ENCODE peak calls at places on chromosome 22, in eight cellular contexts. L, R, U, V, E, O, X and B are unnamed samples.

GRCh38 chr22:26431151-26431995 is 2.3 kb downstream of the ASPHD2 start:
- DNase-seq in V (no peak), L (no peak), X (no peak), R (no peak), E (no peak), U (no peak), O (no peak), B (no peak)

GRCh38 chr22:28142361-28142801 is 223.3 kb upstream of the PITPNB start:
- DNase-seq in E (no peak), L (no peak), U (peak; percentile 96), O (no peak), R (no peak), X (no peak), V (no peak), B (peak; percentile 52)

GRCh38 chr22:43213962-43214361 is 27.0 kb upstream of the TTLL12 start:
- DNase-seq in U (no peak), V (no peak), R (no peak), E (no peak), O (no peak), L (no peak), X (no peak), B (no peak)

GRCh38 chr22:46439576-46440465 is 97.6 kb downstream of the CELSR1 start:
- DNase-seq in R (no peak), U (no peak), X (no peak), E (no peak), O (no peak), L (no peak), V (no peak), B (no peak)

GRCh38 chr22:22460635-22461034 is 47.9 kb downstream of the ZNF280B start:
- DNase-seq in X (no peak), L (peak; percentile 11), E (no peak), O (no peak), V (no peak), U (no peak), R (no peak), B (no peak)

GRCh38 chr22:27752771-27753170 is 48.8 kb downstream of the MN1 start:
- DNase-seq in O (no peak), R (peak; percentile 74), U (peak; percentile 39), E (peak; percentile 74), V (no peak), X (no peak), L (peak; percentile 12), B (peak; percentile 68)

GRCh38 chr22:32334640-32335365 is 22.9 kb upstream of the RFPL3 start:
- DNase-seq in V (no peak), U (peak; percentile 0), L (no peak), E (peak; percentile 50), O (no peak), X (peak; percentile 57), R (no peak), B (no peak)

GRCh38 chr22:38327805-38328204 is 10.6 kb upstream of the CSNK1E start:
- DNase-seq in R (no peak), X (no peak), V (no peak), U (peak; percentile 66), E (no peak), O (peak; percentile 75), L (no peak), B (peak; percentile 73)

GRCh38 chr22:26751217-26751616 is 93.8 kb downstream of the MIAT start:
- DNase-seq in X (no peak), E (no peak), R (no peak), O (no peak), U (peak; percentile 40), L (peak; percentile 87), V (no peak), B (no peak)

GRCh38 chr22:31241200-31241599 is 29.1 kb downstream of the LIMK2 start:
- DNase-seq in V (no peak), U (peak; percentile 30), L (no peak), E (no peak), X (no peak), R (no peak), O (no peak), B (no peak)

GRCh38 chr22:27952091-27952490 is 33.0 kb upstream of the PITPNB start:
- DNase-seq in V (no peak), E (no peak), U (peak; percentile 59), X (no peak), L (no peak), R (no peak), O (no peak), B (no peak)

GRCh38 chr22:26362471-26362870 is 66.6 kb upstream of the ASPHD2 start:
- DNase-seq in E (no peak), U (peak; percentile 69), X (no peak), O (no peak), R (no peak), L (no peak), V (no peak), B (no peak)

GRCh38 chr22:48082284-48082683 is 1319.8 kb downstream of the TBC1D22A start:
- DNase-seq in U (no peak), X (no peak), R (no peak), E (no peak), O (no peak), L (no peak), V (no peak), B (no peak)

GRCh38 chr22:23233746-23234408 is 53.6 kb downstream of the BCR start:
- DNase-seq in E (no peak), U (peak; percentile 84), R (peak; percentile 46), O (no peak), L (no peak), X (no peak), V (no peak), B (no peak)

GRCh38 chr22:46965552-46966494 is 203.4 kb downstream of the TBC1D22A start:
- DNase-seq in O (no peak), X (no peak), V (no peak), R (no peak), E (no peak), L (no peak), U (no peak), B (no peak)

GRCh38 chr22:39214383-39215069 is 30.3 kb downstream of the PDGFB start:
- DNase-seq in V (no peak), L (peak; percentile 21), R (no peak), O (peak; percentile 62), U (peak; percentile 49), X (peak; percentile 36), E (no peak), B (peak; percentile 96)

GRCh38 chr22:45946805-45947600 is 30.0 kb downstream of the WNT7B start:
- DNase-seq in E (no peak), L (no peak), R (no peak), U (no peak), X (no peak), O (no peak), V (no peak), B (no peak)

GRCh38 chr22:47377926-47378560 is 615.6 kb downstream of the TBC1D22A start:
- DNase-seq in X (peak; percentile 30), V (no peak), L (no peak), O (no peak), R (no peak), E (no peak), U (no peak), B (no peak)

GRCh38 chr22:44248926-44249325 is 63.8 kb downstream of the SHISAL1 start:
- DNase-seq in O (peak; percentile 1), E (peak; percentile 21), X (no peak), R (no peak), L (no peak), U (no peak), V (no peak), B (no peak)

GRCh38 chr22:17472886-17473285 is 90.4 kb upstream of the SLC25A18 start:
- DNase-seq in O (no peak), U (no peak), X (no peak), E (no peak), R (no peak), V (no peak), L (no peak), B (no peak)

GRCh38 chr22:49764151-49764581 is 63.5 kb downstream of the BRD1 start:
- DNase-seq in E (no peak), U (no peak), L (no peak), V (peak; percentile 5), X (peak; percentile 63), O (no peak), R (peak; percentile 7), B (no peak)

GRCh38 chr22:49763696-49764095 is 64.0 kb downstream of the BRD1 start:
- DNase-seq in L (no peak), U (no peak), X (no peak), R (peak; percentile 11), V (peak; percentile 4), O (no peak), E (no peak), B (no peak)

GRCh38 chr22:49763138-49763537 is 64.5 kb downstream of the BRD1 start:
- DNase-seq in L (no peak), U (no peak), R (no peak), E (no peak), X (no peak), O (no peak), V (peak; percentile 3), B (no peak)

GRCh38 chr22:49765951-49766350 is 61.7 kb downstream of the BRD1 start:
- DNase-seq in U (no peak), E (no peak), R (peak; percentile 11), X (peak; percentile 59), L (no peak), O (no peak), V (peak; percentile 4), B (no peak)

DNA sequence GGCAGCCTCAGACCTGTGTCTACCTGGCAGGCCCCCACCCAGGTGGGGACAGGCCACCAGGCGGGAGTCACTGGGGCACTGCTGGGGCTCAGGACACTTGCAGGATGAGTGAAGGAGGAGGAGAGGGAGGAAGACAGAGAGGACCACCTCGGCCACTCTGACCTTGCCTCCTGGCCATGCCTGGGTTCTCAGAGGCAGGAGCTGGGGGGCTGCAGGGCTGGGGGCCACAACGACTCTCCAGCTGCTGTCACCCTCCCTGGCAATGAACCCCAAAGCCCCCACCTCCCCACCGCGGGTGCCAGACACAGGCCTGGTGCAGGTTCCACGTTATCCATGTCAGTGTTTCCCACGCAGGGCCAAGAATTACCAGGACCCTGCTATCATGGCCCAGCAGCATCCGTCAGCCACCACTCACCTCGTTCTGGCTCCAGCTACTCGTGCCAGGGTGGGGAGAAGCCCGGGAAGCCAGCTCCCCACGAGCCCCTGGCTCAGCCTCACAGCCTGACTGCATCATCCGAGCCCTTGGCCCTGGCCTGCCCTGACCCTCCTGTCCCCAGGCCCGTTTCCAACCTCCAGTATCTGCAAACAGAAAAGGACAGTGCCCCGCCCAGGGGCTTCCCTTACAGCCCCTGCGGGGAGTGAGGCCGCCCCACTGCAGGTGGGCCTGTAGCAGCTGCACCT is 62.4 kb downstream of the BRD1 start:
- DNase-seq in E (no peak), V (peak; percentile 6), O (no peak), L (no peak), X (peak; percentile 63), U (no peak), R (peak; percentile 15), B (no peak)
- H3K27ac ChIP-seq in E (no peak overlapping the region), V (no peak overlapping the region), O (no peak overlapping the region), L (no peak overlapping the region), X (no peak overlapping the region), U (no peak overlapping the region), R (no peak overlapping the region), B (no peak overlapping the region)

GRCh38 chr22:20583471-20583922 is 76.1 kb downstream of the MED15 start:
- DNase-seq in L (peak; percentile 20), O (no peak), E (no peak), U (no peak), R (no peak), X (no peak), V (no peak), B (no peak)
- TF ChIP-seq CTCF in L (peak; percentile 17), O (no peak), E (no peak), U (no peak), R (no peak), X (no peak), V (no peak), B (peak; percentile 48)

GRCh38 chr22:33563568-33563967 is 356.7 kb downstream of the LARGE1 start:
- DNase-seq in V (no peak), E (no peak), O (no peak), X (no peak), R (no peak), L (no peak), U (no peak), B (no peak)
- H3K27ac ChIP-seq in V (no peak overlapping the region), E (no peak overlapping the region), O (no peak overlapping the region), X (no peak overlapping the region), R (no peak overlapping the region), L (no peak overlapping the region), U (no peak overlapping the region), B (no peak overlapping the region)

GRCh38 chr22:37295946-37296345 is 13.6 kb downstream of the CYTH4 start:
- DNase-seq in O (no peak), X (no peak), V (no peak), E (no peak), U (no peak), L (no peak), R (no peak), B (no peak)
- TF ChIP-seq CTCF in O (no peak), X (no peak), V (no peak), E (no peak), U (no peak), L (no peak), R (no peak), B (no peak)